ENCODE peak calls at places on chromosomes 6 and 20, in seven cellular contexts. G, M, A, C, S, K and Z are unnamed samples.

GRCh38 chr6:135372758-135373157 is 124.8 kb downstream of the AHI1 start:
- DNase-seq in G (no peak), M (peak), A (no peak), C (no peak), S (no peak), K (peak), Z (no peak)

GRCh38 chr6:56263586-56264295 is 16.4 kb upstream of the COL21A1 start:
- DNase-seq in G (no peak), M (no peak), A (no peak), C (no peak), S (no peak), K (no peak), Z (no peak)

GRCh38 chr6:31328355-31328960 is 28.5 kb downstream of the HLA-B start:
- DNase-seq in G (no peak), M (no peak), A (no peak), C (no peak), S (no peak), K (no peak), Z (no peak)

GRCh38 chr20:34180460-34181108 is 60.6 kb upstream of the ASIP start:
- DNase-seq in G (no peak), M (no peak), A (no peak), C (no peak), S (no peak), K (no peak), Z (no peak)

GRCh38 chr6:111817451-111818146 is 55.7 kb downstream of the FYN start:
- DNase-seq in G (no peak), M (no peak), A (peak), C (no peak), S (no peak), K (no peak), Z (no peak)

GRCh38 chr20:33672426-33673114 is 1.7 kb downstream of the NECAB3 start:
- DNase-seq in G (no peak), M (peak), A (no peak), C (no peak), S (no peak), K (no peak), Z (no peak)

GRCh38 chr20:37081717-37082289 is 14.0 kb downstream of the RBL1 start:
- DNase-seq in G (peak), M (peak), A (no peak), C (no peak), S (peak), K (no peak), Z (peak)

GRCh38 chr20:40637176-40637575 is 51.9 kb downstream of the MAFB start:
- DNase-seq in G (no peak), M (no peak), A (no peak), C (no peak), S (no peak), K (no peak), Z (no peak)

GRCh38 chr20:63955846-63956663 is at the start of gene UCKL1:
- DNase-seq in G (peak), M (peak), A (peak), C (peak), S (peak), K (peak), Z (peak)

GRCh38 chr6:63267046-63267445 is 52.7 kb downstream of the LGSN start:
- DNase-seq in G (no peak), M (no peak), A (no peak), C (no peak), S (no peak), K (no peak), Z (no peak)

GRCh38 chr6:63268574-63268973 is 51.2 kb downstream of the LGSN start:
- DNase-seq in G (no peak), M (no peak), A (no peak), C (no peak), S (no peak), K (no peak), Z (no peak)

GRCh38 chr6:63267828-63268227 is 52.0 kb downstream of the LGSN start:
- DNase-seq in G (no peak), M (no peak), A (no peak), C (no peak), S (no peak), K (no peak), Z (no peak)

GRCh38 chr6:63272397-63272796 is 47.4 kb downstream of the LGSN start:
- DNase-seq in G (peak), M (peak), A (no peak), C (no peak), S (no peak), K (no peak), Z (no peak)

DNA sequence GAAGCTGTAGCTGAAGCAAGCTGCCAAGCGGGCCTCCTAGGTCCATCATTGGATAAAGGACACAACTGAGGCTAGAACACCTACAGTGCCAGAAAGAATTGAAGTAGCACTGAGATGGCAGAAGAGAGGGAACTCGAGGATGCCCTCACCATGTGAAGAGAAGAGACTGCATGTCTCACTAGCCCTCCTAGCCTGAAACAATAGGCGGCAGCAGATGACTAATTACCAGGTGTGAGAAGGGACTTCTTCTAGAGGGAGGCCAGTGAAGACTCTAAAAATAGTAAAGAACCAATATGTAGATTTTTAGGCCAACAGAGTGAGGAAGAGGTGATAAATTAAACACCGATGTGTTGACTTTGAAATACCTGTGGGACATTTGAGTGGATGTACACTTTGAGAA is 50.3 kb downstream of the LGSN start:
- DNase-seq in G (peak), M (no peak), A (no peak), C (no peak), S (no peak), K (no peak), Z (no peak)
- TF ChIP-seq CTCF in G (no peak), M (no peak), A (no peak), C (no peak), S (no peak), K (no peak), Z (no peak)

GRCh38 chr20:62427172-62428007 is at the start of gene RBBP8NL:
- DNase-seq in G (no peak), M (no peak), A (no peak), C (no peak), S (no peak), K (no peak), Z (no peak)
- TF ChIP-seq CTCF in G (no peak), M (no peak), A (no peak), C (no peak), S (no peak), K (no peak), Z (no peak)

GRCh38 chr20:38645980-38646858 is 44.6 kb downstream of the ARHGAP40 start:
- DNase-seq in G (peak), M (peak), A (peak), C (no peak), S (peak), K (peak), Z (peak)

GRCh38 chr20:38651562-38651961 is 50.0 kb downstream of the ARHGAP40 start:
- DNase-seq in G (no peak), M (no peak), A (no peak), C (no peak), S (no peak), K (no peak), Z (no peak)

GRCh38 chr20:38651154-38651553 is 49.5 kb downstream of the ARHGAP40 start:
- DNase-seq in G (no peak), M (no peak), A (no peak), C (no peak), S (no peak), K (no peak), Z (no peak)

GRCh38 chr20:38650010-38650409 is 48.4 kb downstream of the ARHGAP40 start:
- DNase-seq in G (no peak), M (no peak), A (no peak), C (no peak), S (no peak), K (no peak), Z (no peak)

DNA sequence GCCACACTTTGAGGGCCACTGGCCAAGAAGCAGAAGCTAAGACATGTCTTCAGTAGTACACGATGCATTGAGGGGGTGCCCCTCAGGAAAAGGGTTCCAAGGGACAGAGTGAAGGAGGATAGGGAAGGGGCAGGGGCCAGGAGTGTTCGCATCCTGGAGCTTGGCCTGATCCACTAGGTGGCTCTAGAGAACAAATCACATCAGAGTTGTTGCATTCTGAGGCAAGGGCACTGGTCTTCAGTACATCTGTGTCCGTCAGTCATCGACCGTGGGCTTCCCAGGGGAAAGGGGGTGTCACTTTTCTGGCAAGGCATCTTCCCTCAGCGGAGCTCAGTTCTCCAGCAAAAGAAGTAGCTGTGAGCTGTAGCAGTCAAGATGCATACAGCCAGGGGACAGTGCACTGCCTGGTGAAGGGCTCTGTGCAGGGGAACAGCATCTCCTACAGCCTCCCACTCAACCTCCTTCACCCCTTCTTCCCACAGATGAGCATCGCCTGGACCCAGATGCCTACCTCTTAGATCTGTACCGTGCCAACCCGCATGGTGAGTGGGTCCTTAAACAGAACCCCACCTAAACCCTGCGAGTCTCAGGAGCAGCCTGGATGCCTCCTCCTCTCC is 47.8 kb downstream of the ARHGAP40 start:
- DNase-seq in G (peak), M (peak), A (no peak), C (no peak), S (no peak), K (peak), Z (peak)
- TF ChIP-seq CTCF in G (peak), M (peak), A (peak), C (peak), S (no peak), K (peak), Z (no peak)

DNA sequence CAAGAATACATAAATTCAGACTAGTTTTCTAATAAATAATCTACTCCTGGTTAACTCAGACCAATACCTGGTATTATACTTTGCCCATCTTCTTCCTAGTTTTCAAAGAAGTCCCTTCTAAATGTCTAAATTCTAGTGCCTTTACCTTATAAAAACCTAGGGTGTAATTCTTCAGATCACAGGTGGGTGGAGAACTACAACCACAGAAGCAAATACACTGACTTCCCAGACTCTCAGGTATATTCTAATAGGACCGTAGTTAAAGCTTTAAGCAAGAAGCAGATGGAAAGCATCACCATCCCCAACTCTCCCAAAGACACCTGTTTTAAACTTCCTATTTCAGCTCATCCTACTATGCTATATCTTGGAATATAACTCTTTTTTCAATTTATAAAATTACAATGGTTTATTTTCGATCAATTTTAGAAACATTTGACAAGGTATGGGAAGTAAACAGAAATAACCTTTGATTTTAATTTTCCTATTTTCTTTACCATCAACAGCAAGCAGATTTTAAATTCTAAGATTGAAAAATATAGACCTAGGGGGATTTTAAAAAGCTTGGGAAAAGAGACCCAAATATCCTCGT is 15.8 kb downstream of the MAN1A1 start:
- DNase-seq in G (peak), M (peak), A (no peak), C (no peak), S (no peak), K (no peak), Z (no peak)
- TF ChIP-seq CTCF in G (peak), M (peak), A (no peak), C (no peak), S (peak), K (peak), Z (peak)

GRCh38 chr6:131807321-131807643 is 538 bp upstream of the ENPP1 start:
- DNase-seq in G (no peak), M (no peak), A (no peak), C (no peak), S (no peak), K (no peak), Z (no peak)
- TF ChIP-seq CTCF in G (no peak), M (no peak), A (no peak), C (no peak), S (no peak), K (no peak), Z (no peak)

DNA sequence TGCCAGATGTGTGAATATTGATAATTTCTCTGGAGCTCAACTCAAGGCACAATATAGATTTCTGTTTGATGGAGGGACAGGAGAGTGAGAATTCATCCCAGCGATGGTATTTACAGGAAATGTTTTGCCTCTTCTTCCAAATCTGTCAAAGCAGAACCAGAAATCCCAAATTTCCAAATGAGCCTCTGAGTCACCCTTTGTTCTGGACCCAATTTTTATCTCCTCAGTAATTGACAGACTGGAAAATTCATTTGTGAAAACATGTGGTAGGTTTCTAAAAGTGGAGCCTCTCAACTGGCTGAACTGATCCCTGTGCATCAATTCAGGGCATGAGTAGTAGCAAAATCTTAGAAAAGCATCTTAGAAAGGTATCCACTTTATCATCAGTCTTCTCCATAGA is 223.1 kb upstream of the TSHZ2 start:
- DNase-seq in G (no peak), M (no peak), A (no peak), C (no peak), S (no peak), K (no peak), Z (no peak)
- TF ChIP-seq CTCF in G (no peak), M (no peak), A (no peak), C (no peak), S (no peak), K (no peak), Z (no peak)

GRCh38 chr20:19789446-19789845 is 31.4 kb downstream of the RIN2 start:
- DNase-seq in G (no peak), M (no peak), A (no peak), C (no peak), S (no peak), K (no peak), Z (no peak)
- TF ChIP-seq CTCF in G (no peak), M (peak), A (no peak), C (no peak), S (no peak), K (no peak), Z (no peak)